ENCODE peak calls at places on chromosomes 3 and 15, in four cellular contexts. G is H1, Q is H9, H is IMR-90. F is an unnamed sample.

GRCh38 chr3:150545419-150546225 is 674 bp downstream of the SERP1 start:
- DNase-seq in G (no peak), Q (no peak), H (no peak), F (peak; percentile 42)

GRCh38 chr15:55673287-55673686 is 69.7 kb downstream of the PRTG start:
- DNase-seq in G (no peak), Q (no peak), H (no peak), F (no peak)

GRCh38 chr3:52240059-52240885 is 1.3 kb upstream of the TWF2 start:
- DNase-seq in G (no peak), Q (peak; percentile 61), H (peak; percentile 98), F (peak; percentile 92)

GRCh38 chr3:77467702-77468407 is 428.0 kb downstream of the ROBO2 start:
- DNase-seq in G (no peak), Q (no peak), H (no peak), F (no peak)

GRCh38 chr3:168025076-168025475 is 70.6 kb downstream of the GOLIM4 start:
- DNase-seq in G (no peak), Q (no peak), H (peak; percentile 52), F (no peak)

GRCh38 chr3:15647629-15648167 is 46.2 kb downstream of the BTD start:
- DNase-seq in G (no peak), Q (no peak), H (peak; percentile 99), F (no peak)

GRCh38 chr15:80593486-80594055 is 101.5 kb upstream of the ABHD17C start:
- DNase-seq in G (no peak), Q (no peak), H (no peak), F (no peak)

GRCh38 chr3:129502641-129503386 is 25.6 kb upstream of the RHO start:
- DNase-seq in G (no peak), Q (no peak), H (no peak), F (no peak)

GRCh38 chr3:108036984-108037741 is 53.7 kb downstream of the CD47 start:
- DNase-seq in G (no peak), Q (no peak), H (peak; percentile 71), F (no peak)

GRCh38 chr15:90230071-90230494 is 3.7 kb downstream of the CIB1 start:
- DNase-seq in G (no peak), Q (no peak), H (no peak), F (no peak)

GRCh38 chr15:48984021-48984420 is 20.3 kb upstream of the SHC4 start:
- DNase-seq in G (no peak), Q (no peak), H (no peak), F (no peak)

GRCh38 chr15:67547836-67548531 is 5.5 kb downstream of the MAP2K5 start:
- DNase-seq in G (no peak), Q (no peak), H (peak; percentile 73), F (peak; percentile 14)

GRCh38 chr15:53446376-53446775 is 313.1 kb downstream of the WDR72 start:
- DNase-seq in G (no peak), Q (no peak), H (no peak), F (no peak)

GRCh38 chr15:65326844-65327243 is 22.4 kb downstream of the RNU5B-1 start:
- DNase-seq in G (no peak), Q (no peak), H (no peak), F (no peak)

GRCh38 chr3:55505776-55506175 is 18.7 kb upstream of the WNT5A start:
- DNase-seq in G (no peak), Q (no peak), H (no peak), F (no peak)

GRCh38 chr3:60636846-60637245 is 614.4 kb downstream of the FHIT start:
- DNase-seq in G (no peak), Q (peak; percentile 44), H (peak; percentile 20), F (peak; percentile 79)

GRCh38 chr3:110598847-110599490 is 472.6 kb upstream of the NECTIN3 start:
- DNase-seq in G (no peak), Q (no peak), H (peak; percentile 52), F (peak; percentile 73)

GRCh38 chr15:31954364-31954763 is 76.0 kb upstream of the CHRNA7 start:
- DNase-seq in G (no peak), Q (no peak), H (no peak), F (peak; percentile 57)

DNA sequence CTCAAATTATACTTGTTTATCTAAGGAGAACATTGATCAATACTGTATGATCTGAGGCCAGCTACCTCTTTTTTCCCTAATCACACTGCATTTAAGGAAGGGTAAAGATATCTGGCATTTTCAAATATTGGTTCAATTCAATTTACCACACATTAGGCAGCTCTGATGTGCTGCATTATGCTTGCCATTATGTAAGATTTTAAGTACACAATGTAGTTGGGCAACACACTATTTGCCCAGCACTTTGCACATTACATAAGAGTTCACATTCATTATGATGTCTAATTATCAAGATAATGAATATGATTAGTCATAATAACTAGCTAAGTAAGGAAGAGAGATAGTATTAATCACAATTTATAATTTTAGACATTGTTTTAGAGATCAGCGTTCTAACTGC is 196.3 kb downstream of the BCHE start:
- DNase-seq in G (no peak), Q (no peak), H (no peak), F (no peak)
- H4K5ac ChIP-seq in G (no peak overlapping the region), Q (no peak overlapping the region), H (no peak overlapping the region), F (no peak overlapping the region)

GRCh38 chr3:152058906-152059305 is 185.5 kb downstream of the SUCNR1 start:
- DNase-seq in G (no peak), Q (no peak), H (peak; percentile 45), F (no peak)
- H4K5ac ChIP-seq in G (no peak overlapping the region), Q (no peak overlapping the region), H (no peak overlapping the region), F (no peak overlapping the region)

GRCh38 chr3:96814581-96815567 is at the start of gene EPHA6:
- DNase-seq in G (peak; percentile 65), Q (peak; percentile 35), H (no peak), F (peak; percentile 32)
- H4K5ac ChIP-seq in G (no peak within 1 kb of the TSS), Q (no peak within 1 kb of the TSS), H (no peak within 1 kb of the TSS), F (no peak within 1 kb of the TSS)

DNA sequence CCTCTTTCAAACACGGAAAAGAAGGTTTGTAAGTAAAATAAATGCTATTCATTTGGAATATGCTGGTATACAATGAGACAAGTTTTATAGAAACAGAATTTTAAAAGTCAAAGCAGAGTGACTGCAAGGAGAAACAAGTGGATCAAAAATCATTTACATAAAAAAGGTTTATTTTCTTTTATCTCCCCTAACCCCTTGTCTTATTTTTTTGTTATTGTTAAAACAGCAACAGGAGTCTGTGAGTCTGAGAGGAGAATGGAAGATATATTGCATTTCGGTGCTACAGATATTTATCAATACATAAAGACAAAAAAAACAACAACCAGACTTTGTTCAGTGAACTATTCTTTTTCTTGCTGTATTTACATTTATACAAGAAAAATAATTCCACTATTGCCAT is 1116.4 kb downstream of the OTOL1 start:
- DNase-seq in G (no peak), Q (no peak), H (no peak), F (no peak)
- H4K5ac ChIP-seq in G (no peak overlapping the region), Q (no peak overlapping the region), H (no peak overlapping the region), F (no peak overlapping the region)

DNA sequence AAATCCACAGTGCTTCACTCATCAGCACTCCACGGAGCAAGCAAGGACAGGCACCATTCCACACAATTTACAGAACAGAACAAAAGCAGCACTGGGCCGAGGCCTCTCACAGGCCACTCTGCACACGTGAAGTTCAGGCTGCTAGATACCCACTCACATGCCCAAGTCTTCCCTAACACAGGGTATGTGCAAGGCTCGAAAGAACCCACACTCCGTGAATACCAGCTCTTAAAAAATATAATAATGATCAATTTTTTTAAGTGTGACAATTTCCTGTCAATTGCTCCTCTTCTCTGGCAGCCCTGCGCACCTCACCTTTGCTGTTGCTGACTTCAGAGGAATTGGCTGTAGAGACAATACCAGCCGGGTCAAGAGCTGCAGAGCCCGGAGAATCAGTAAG is 19.0 kb downstream of the XPC start:
- DNase-seq in G (no peak), Q (no peak), H (no peak), F (no peak)
- H4K5ac ChIP-seq in G (no peak overlapping the region), Q (no peak overlapping the region), H (no peak overlapping the region), F (no peak overlapping the region)

GRCh38 chr15:100016632-100017031 is 283.4 kb upstream of the LYSMD4 start:
- DNase-seq in G (no peak), Q (no peak), H (no peak), F (no peak)
- H4K5ac ChIP-seq in G (no peak overlapping the region), Q (no peak overlapping the region), H (no peak overlapping the region), F (no peak overlapping the region)

GRCh38 chr3:143288944-143289343 is 169.4 kb downstream of the CHST2 start:
- DNase-seq in G (no peak), Q (no peak), H (no peak), F (no peak)

GRCh38 chr3:143291826-143292447 is 172.4 kb downstream of the CHST2 start:
- DNase-seq in G (no peak), Q (no peak), H (no peak), F (no peak)

GRCh38 chr3:143287403-143287802 is 167.8 kb downstream of the CHST2 start:
- DNase-seq in G (no peak), Q (no peak), H (no peak), F (no peak)

GRCh38 chr3:143283432-143284128 is 164.0 kb downstream of the CHST2 start:
- DNase-seq in G (no peak), Q (no peak), H (no peak), F (no peak)

DNA sequence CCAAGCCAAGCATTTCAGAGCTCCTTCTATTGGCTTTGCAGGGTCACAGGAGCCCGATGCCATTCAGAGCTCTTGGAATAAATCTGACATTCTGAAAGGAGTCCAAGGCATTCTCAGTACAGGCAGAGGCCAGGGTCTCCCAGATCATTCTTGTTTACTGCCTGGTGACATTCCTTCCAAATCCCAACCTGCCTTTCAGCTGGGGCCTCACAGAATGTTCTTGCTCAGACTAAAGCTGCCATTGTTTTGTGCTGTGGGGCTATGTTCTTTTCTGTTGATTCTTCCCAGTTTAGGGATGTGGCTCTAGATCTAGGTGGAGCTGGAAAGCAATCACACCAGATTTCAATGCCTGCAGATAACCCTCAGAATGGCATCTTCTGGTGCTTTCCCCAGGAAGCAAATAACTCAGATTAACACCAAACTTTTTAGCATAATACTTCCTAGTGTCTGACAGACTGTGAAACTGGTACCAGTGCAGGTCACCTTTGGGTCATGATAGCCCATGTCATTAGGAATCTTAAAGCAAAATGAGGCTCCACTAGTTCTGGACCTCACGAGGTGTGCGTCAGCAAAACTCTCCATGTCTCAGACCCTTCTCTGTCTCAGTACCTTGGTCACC is 166.9 kb downstream of the CHST2 start:
- DNase-seq in G (no peak), Q (no peak), H (no peak), F (peak; percentile 31)
- H4K5ac ChIP-seq in G (no peak overlapping the region), Q (no peak overlapping the region), H (no peak overlapping the region), F (no peak overlapping the region)

GRCh38 chr3:160205606-160206005 is 19.6 kb upstream of the C3orf80 start:
- DNase-seq in G (no peak), Q (no peak), H (no peak), F (no peak)

GRCh38 chr3:160213181-160213580 is 12.0 kb upstream of the C3orf80 start:
- DNase-seq in G (no peak), Q (no peak), H (no peak), F (no peak)

DNA sequence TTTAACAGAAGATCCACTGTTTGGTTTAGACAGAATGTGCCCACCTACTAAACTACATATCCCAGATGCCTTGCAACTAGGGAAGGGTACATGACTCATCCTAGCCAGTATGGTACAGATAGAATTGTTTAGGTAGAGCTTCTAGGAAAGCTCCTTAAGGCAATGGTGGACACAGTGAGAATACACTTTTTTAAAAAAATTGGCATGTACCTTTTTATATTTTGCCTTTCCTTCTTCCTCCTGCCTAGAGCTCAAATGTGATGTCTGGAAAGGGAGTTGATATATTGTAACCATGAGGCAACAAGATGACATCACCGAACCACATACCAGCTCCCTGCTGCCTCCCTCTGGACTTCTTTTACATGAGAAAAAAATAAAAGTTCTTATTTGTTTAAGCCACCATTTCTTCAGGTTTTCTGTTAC is 14.4 kb upstream of the C3orf80 start:
- DNase-seq in G (no peak), Q (no peak), H (peak; percentile 73), F (peak; percentile 83)
- H4K5ac ChIP-seq in G (no peak overlapping the region), Q (no peak overlapping the region), H (no peak overlapping the region), F (no peak overlapping the region)